ENCODE peak calls at places on chromosomes 1 and 21, in eight cellular contexts. C is fibroblast of lung, I is endothelial cell, K is sigmoid colon, A is prostate gland, Z is AG09309, S is progenitor cell of endocrine pancreas, T is mesothelial cell of epicardium. R is an unnamed sample.

GRCh38 chr1:161440312-161440894 is 64.9 kb upstream of the FCGR2A start:
- DNase-seq in Z (no peak), A (no peak), I (peak), K (peak), S (peak), C (peak), T (peak), R (peak)

GRCh38 chr1:72366473-72366872 is 84.1 kb upstream of the NEGR1 start:
- DNase-seq in K (no peak), T (no peak), A (peak), C (peak), S (no peak), I (no peak), Z (peak), R (no peak)

GRCh38 chr1:161727343-161727924 is 6.1 kb downstream of the FCRLB start:
- DNase-seq in S (no peak), T (no peak), A (no peak), I (no peak), K (no peak), Z (peak), C (peak), R (peak)

GRCh38 chr1:210438928-210439841 is 110.5 kb downstream of the HHAT start:
- DNase-seq in S (no peak), K (no peak), T (no peak), Z (peak), I (no peak), C (peak), A (no peak), R (no peak)

GRCh38 chr1:221740941-221741363 is 937 bp downstream of the DUSP10 start:
- DNase-seq in K (peak), I (no peak), C (no peak), A (peak), Z (no peak), T (no peak), S (no peak), R (no peak)

GRCh38 chr1:75521658-75522057 is 89.3 kb downstream of the SLC44A5 start:
- DNase-seq in T (no peak), K (no peak), A (no peak), Z (no peak), C (no peak), I (no peak), S (no peak), R (no peak)

GRCh38 chr1:21238141-21238800 is 52.0 kb downstream of the ECE1 start:
- DNase-seq in I (no peak), C (peak), S (no peak), A (no peak), K (no peak), Z (peak), T (no peak), R (no peak)

GRCh38 chr1:201877877-201878339 is 10.8 kb upstream of the SHISA4 start:
- DNase-seq in K (no peak), S (no peak), Z (no peak), T (no peak), C (peak), I (peak), A (peak), R (peak)

GRCh38 chr1:2854151-2854550 is 52.7 kb upstream of the TTC34 start:
- DNase-seq in A (no peak), K (no peak), C (no peak), I (no peak), Z (no peak), T (no peak), S (no peak), R (no peak)

GRCh38 chr1:241713316-241713715 is 61.2 kb downstream of the WDR64 start:
- DNase-seq in K (no peak), A (no peak), T (no peak), S (no peak), C (no peak), Z (no peak), I (no peak), R (no peak)

GRCh38 chr1:59601032-59601431 is 213.7 kb upstream of the HOOK1 start:
- DNase-seq in C (peak), Z (peak), K (peak), I (no peak), A (no peak), S (no peak), T (no peak), R (no peak)

GRCh38 chr21:34775793-34776192 is 107.0 kb downstream of the CLIC6 start:
- DNase-seq in T (no peak), S (no peak), I (no peak), A (no peak), Z (no peak), K (no peak), C (peak), R (no peak)

GRCh38 chr1:25744140-25744581 is 55.8 kb upstream of the SELENON start:
- DNase-seq in A (peak), Z (peak), C (peak), I (peak), S (no peak), T (no peak), K (peak), R (no peak)

GRCh38 chr1:31376374-31377134 is 3.7 kb upstream of the FABP3 start:
- DNase-seq in Z (peak), T (no peak), K (peak), S (no peak), A (no peak), C (peak), I (peak), R (no peak)

GRCh38 chr1:35883681-35884155 is 709 bp downstream of the AGO1 start:
- DNase-seq in I (peak), T (peak), A (peak), Z (no peak), C (peak), S (peak), K (peak), R (peak)

GRCh38 chr1:33327587-33328325 is 6.9 kb upstream of the A3GALT2 start:
- DNase-seq in K (peak), I (no peak), S (no peak), A (peak), T (no peak), Z (peak), C (peak), R (no peak)

GRCh38 chr1:184686540-184686939 is 68.1 kb downstream of the EDEM3 start:
- DNase-seq in Z (no peak), T (no peak), A (no peak), K (no peak), S (no peak), C (no peak), I (no peak), R (no peak)

GRCh38 chr1:161069731-161070270 is at the start of gene ARHGAP30:
- DNase-seq in S (no peak), A (no peak), Z (no peak), I (no peak), C (no peak), T (no peak), K (peak), R (peak)

GRCh38 chr1:179785025-179785424 is 41.9 kb downstream of the FAM163A start:
- DNase-seq in S (no peak), I (no peak), T (no peak), A (no peak), Z (no peak), C (peak), K (no peak), R (no peak)

GRCh38 chr1:219088778-219089557 is 84.7 kb upstream of the LYPLAL1 start:
- DNase-seq in K (no peak), T (no peak), I (no peak), Z (peak), A (no peak), S (no peak), C (peak), R (peak)

GRCh38 chr1:27886744-27887143 is 14.4 kb downstream of the THEMIS2 start:
- DNase-seq in T (no peak), I (no peak), Z (no peak), A (no peak), C (no peak), S (no peak), K (no peak), R (no peak)

GRCh38 chr1:22903113-22903512 is 69.6 kb downstream of the LACTBL1 start:
- DNase-seq in S (no peak), Z (peak), I (no peak), K (no peak), A (no peak), T (no peak), C (peak), R (no peak)

GRCh38 chr1:227218870-227219578 is 99.3 kb downstream of the CDC42BPA start:
- DNase-seq in S (no peak), I (peak), K (no peak), C (no peak), T (no peak), A (no peak), Z (no peak), R (no peak)

GRCh38 chr1:52159033-52159789 is 17.3 kb downstream of the ZFYVE9 start:
- DNase-seq in Z (no peak), S (no peak), I (no peak), C (peak), K (no peak), T (no peak), A (no peak), R (no peak)

GRCh38 chr1:15739745-15740144 is 2.6 kb upstream of the TMEM82 start:
- DNase-seq in T (no peak), Z (no peak), A (no peak), S (no peak), K (no peak), C (no peak), I (no peak), R (no peak)

GRCh38 chr1:163410073-163410522 is 88.3 kb downstream of the NUF2 start:
- DNase-seq in K (no peak), I (peak), A (peak), C (peak), Z (peak), T (peak), S (peak), R (peak)

GRCh38 chr1:24286246-24287010 is 32.7 kb upstream of the GRHL3 start:
- DNase-seq in C (no peak), K (no peak), I (no peak), A (no peak), T (no peak), Z (no peak), S (no peak), R (no peak)

GRCh38 chr1:7549693-7550161 is 221.4 kb upstream of the VAMP3 start:
- DNase-seq in Z (no peak), A (no peak), I (no peak), C (no peak), S (no peak), T (no peak), K (no peak), R (no peak)

GRCh38 chr1:56424744-56425493 is 154.4 kb downstream of the PLPP3 start:
- DNase-seq in S (no peak), Z (no peak), K (peak), A (no peak), I (no peak), C (peak), T (no peak), R (no peak)

GRCh38 chr1:116580446-116581322 is 9.9 kb upstream of the CD58 start:
- DNase-seq in S (no peak), I (no peak), C (peak), Z (no peak), K (no peak), T (no peak), A (no peak), R (no peak)

GRCh38 chr1:2380816-2381591 is 10.3 kb downstream of the MORN1 start:
- DNase-seq in A (no peak), C (no peak), Z (no peak), S (no peak), K (peak), I (no peak), T (no peak), R (no peak)

GRCh38 chr1:33517596-33518250 is 45.3 kb downstream of the ZSCAN20 start:
- DNase-seq in K (no peak), A (no peak), I (no peak), T (no peak), C (peak), Z (no peak), S (no peak), R (no peak)

GRCh38 chr1:231935856-231936255 is 309.3 kb downstream of the DISC1 start:
- DNase-seq in A (no peak), T (no peak), C (no peak), S (no peak), I (no peak), K (no peak), Z (no peak), R (no peak)

GRCh38 chr21:26810266-26810665 is 34.9 kb downstream of the ADAMTS1 start:
- DNase-seq in S (no peak), A (no peak), Z (no peak), C (no peak), T (no peak), I (no peak), K (no peak), R (no peak)

GRCh38 chr1:42477775-42478174 is 14.7 kb downstream of the CCDC30 start:
- DNase-seq in C (no peak), S (no peak), T (no peak), Z (no peak), I (no peak), K (no peak), A (no peak), R (no peak)
- TF ChIP-seq CTCF in C (no peak), S (no peak), T (no peak), Z (no peak), I (no peak), K (no peak), A (no peak), R (no peak)

DNA sequence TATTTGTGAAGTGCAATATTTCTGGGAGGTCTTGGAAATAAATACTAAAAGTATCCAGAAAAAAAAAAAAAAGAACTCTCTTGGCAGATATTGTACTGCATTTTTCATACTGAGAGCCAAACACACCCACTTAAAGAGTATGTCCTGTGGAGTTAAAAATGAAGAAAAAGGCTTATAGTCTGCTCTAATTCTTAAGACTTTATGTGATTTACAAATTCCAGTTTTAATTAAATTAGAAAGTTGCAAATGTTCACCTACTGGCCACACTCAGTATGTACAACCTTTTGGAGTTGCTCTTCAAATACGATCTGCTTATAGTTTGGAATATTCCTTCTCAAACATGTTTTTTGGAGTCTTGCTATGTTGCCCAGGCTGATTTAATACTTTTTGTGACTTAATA is 107.6 kb downstream of the LEPR start:
- DNase-seq in C (no peak), T (no peak), Z (no peak), S (no peak), K (no peak), I (no peak), A (no peak), R (no peak)
- TF ChIP-seq CTCF in C (peak), T (peak), Z (peak), S (peak), K (no peak), I (peak), A (no peak), R (no peak)

DNA sequence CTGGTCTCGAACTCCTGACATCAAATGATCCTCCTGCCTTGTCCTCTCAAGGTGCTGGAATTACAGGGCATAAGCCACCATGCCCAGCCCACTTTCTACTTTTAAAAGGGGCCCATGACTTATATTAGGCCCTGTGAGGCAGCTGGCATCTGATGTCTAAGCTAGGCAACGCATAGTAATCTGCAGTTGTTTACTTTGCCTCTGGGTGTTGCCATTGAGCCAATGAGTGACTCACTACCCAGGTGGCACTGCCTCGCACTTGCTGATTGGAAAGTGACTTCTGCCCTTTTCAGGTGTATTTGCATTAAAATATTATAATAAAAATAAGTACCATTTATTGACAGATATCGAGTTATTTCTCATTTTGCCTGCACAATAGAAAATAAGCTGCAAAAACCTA is 84.9 kb downstream of the KIF14 start:
- DNase-seq in S (no peak), Z (no peak), C (peak), A (no peak), I (peak), K (no peak), T (no peak), R (peak)
- TF ChIP-seq CTCF in S (no peak), Z (no peak), C (no peak), A (no peak), I (no peak), K (no peak), T (no peak), R (peak)

DNA sequence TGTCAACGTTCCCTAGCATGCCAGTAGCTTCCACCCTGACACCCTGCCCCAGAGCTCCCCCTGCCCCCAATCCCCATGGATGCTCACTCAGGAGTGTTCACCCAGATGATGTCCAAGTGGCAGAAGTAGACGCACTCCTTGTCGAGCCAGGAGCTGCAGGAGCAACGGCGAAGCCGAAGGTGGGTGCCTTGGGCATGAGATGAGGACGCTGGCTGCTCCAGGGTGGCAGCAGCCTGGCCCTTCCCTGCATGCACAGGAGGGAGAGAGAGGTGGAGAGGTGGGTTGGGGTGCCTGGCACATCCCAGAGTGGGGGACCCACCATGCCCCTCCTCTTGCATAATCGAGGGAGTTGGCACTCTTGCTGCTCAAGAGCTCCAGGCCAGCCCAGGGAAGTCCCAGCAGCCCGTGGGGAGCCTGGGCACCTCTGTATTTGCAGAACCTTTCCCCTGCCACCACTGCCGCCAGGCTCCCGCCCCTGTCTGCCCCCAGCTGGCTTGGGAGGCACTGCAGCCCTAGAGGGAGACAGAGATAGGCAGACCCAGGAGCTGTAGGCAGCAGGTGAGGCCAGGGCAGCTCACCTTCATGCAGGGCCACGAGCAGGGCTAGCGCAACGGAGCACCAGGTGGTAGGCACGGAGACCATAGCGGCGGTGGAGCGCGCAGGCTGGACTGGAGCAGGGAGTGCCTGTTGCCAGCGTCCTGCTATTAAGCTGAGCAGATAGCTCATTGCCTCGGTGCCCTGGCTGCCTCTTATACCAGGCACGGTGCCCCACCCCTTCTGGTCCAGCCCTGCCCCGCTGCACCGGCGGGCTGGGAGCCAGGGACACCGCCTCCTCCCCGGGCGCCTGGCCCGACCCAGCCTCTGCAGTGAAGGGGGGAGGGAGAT is at the start of gene EDN2:
- DNase-seq in S (no peak), T (no peak), K (peak), Z (no peak), I (no peak), C (no peak), A (peak), R (no peak)
- TF ChIP-seq CTCF in S (peak), T (no peak), K (no peak), Z (no peak), I (no peak), C (peak), A (peak), R (peak)

R was measured in GM10248.